ENCODE peak calls at places on chromosomes 12 and 14, in ten cellular contexts. A is spleen, J is left lung, P is GM06990, C is AG10803, R is choroid plexus epithelial cell, E is kidney epithelial cell, N is AG04450, O is cardiac fibroblast, I is AG04449. K is an unnamed sample.

GRCh38 chr12:569803-570236 is 93.4 kb downstream of the NINJ2 start:
- DNase-seq in J (peak; percentile 87), R (peak; percentile 84), O (peak; percentile 85), N (peak; percentile 48), A (peak; percentile 96), P (peak; percentile 76), C (peak; percentile 81), E (peak; percentile 16), I (no peak), K (peak; percentile 82)

GRCh38 chr12:94023879-94024278 is 124.5 kb upstream of the PLXNC1 start:
- DNase-seq in N (no peak), P (no peak), J (no peak), R (no peak), C (no peak), A (no peak), E (no peak), I (no peak), O (no peak), K (no peak)

GRCh38 chr12:26402648-26403047 is 207.3 kb downstream of the SSPN start:
- DNase-seq in P (no peak), I (no peak), E (peak; percentile 53), N (no peak), R (peak; percentile 2), A (no peak), C (no peak), O (peak; percentile 4), J (peak; percentile 37), K (peak; percentile 92)

GRCh38 chr12:127594351-127594970 is 672.5 kb upstream of the TMEM132C start:
- DNase-seq in O (no peak), N (no peak), A (no peak), C (no peak), R (no peak), J (no peak), E (no peak), P (no peak), I (no peak), K (no peak)

GRCh38 chr12:160858-161257 is 53.1 kb downstream of the SLC6A12 start:
- DNase-seq in A (no peak), O (no peak), I (no peak), R (no peak), N (no peak), C (no peak), E (no peak), P (no peak), J (no peak), K (no peak)

GRCh38 chr14:100504372-100505078 is 82.7 kb downstream of the BEGAIN start:
- DNase-seq in E (no peak), O (peak; percentile 58), P (no peak), J (no peak), C (no peak), A (no peak), I (no peak), N (no peak), R (peak; percentile 33), K (peak; percentile 33)

GRCh38 chr12:94101902-94102660 is 46.3 kb upstream of the PLXNC1 start:
- DNase-seq in P (peak; percentile 70), J (peak; percentile 83), R (peak; percentile 88), O (peak; percentile 91), I (no peak), C (peak; percentile 82), N (peak; percentile 73), E (no peak), A (peak; percentile 95), K (peak; percentile 85)

GRCh38 chr12:117574655-117575054 is 213.2 kb upstream of the NOS1 start:
- DNase-seq in P (no peak), C (no peak), A (no peak), I (no peak), N (no peak), E (no peak), R (no peak), J (no peak), O (no peak), K (no peak)

GRCh38 chr14:78519863-78520262 is 349.7 kb downstream of the NRXN3 start:
- DNase-seq in O (peak; percentile 25), J (no peak), P (no peak), N (no peak), A (no peak), C (no peak), E (no peak), I (no peak), R (peak; percentile 14), K (peak; percentile 50)

GRCh38 chr14:60184597-60185555 is 19.7 kb upstream of the DHRS7 start:
- DNase-seq in P (no peak), R (no peak), C (no peak), E (no peak), A (no peak), J (no peak), I (no peak), O (no peak), N (no peak), K (no peak)

GRCh38 chr14:35347323-35348043 is 55.3 kb downstream of the PSMA6 start:
- DNase-seq in A (no peak), N (no peak), J (no peak), P (no peak), I (no peak), R (no peak), E (no peak), C (no peak), O (no peak), K (no peak)

GRCh38 chr12:103140217-103140616 is 182.7 kb downstream of the ASCL1 start:
- DNase-seq in O (no peak), C (no peak), E (no peak), I (no peak), R (no peak), A (no peak), N (no peak), J (no peak), P (no peak), K (no peak)

GRCh38 chr12:6070472-6071257 is 53.8 kb downstream of the VWF start:
- DNase-seq in C (no peak), A (no peak), I (no peak), E (no peak), R (no peak), J (no peak), N (no peak), O (no peak), P (no peak), K (peak; percentile 84)

GRCh38 chr14:25122188-25122587 is 72.2 kb upstream of the STXBP6 start:
- DNase-seq in R (peak; percentile 23), E (no peak), O (peak; percentile 40), C (peak; percentile 74), J (no peak), N (no peak), I (no peak), P (no peak), A (no peak), K (no peak)

GRCh38 chr12:27931390-27931789 is 41.1 kb downstream of the PTHLH start:
- DNase-seq in R (peak; percentile 9), C (no peak), A (no peak), N (no peak), E (no peak), P (no peak), I (no peak), J (no peak), O (no peak), K (no peak)

GRCh38 chr12:21117995-21118394 is 13.0 kb upstream of the SLCO1B1 start:
- DNase-seq in N (no peak), C (no peak), A (no peak), E (no peak), P (no peak), O (no peak), J (no peak), R (no peak), I (no peak), K (no peak)

GRCh38 chr14:102140750-102141145 is 1.1 kb downstream of the WDR20 start:
- DNase-seq in N (no peak), E (no peak), O (no peak), P (no peak), J (no peak), A (no peak), C (peak; percentile 6), I (no peak), R (peak; percentile 8), K (no peak)

GRCh38 chr12:25187781-25188180 is 7.2 kb downstream of the DNAI7 start:
- DNase-seq in C (peak; percentile 92), A (no peak), O (peak; percentile 79), P (no peak), J (no peak), E (peak; percentile 67), I (peak; percentile 74), N (peak; percentile 76), R (peak; percentile 95), K (peak; percentile 80)
- TF ChIP-seq CTCF in C (no peak), A (no peak), O (no peak), P (no peak), J (no peak), E (no peak), I (no peak), N (no peak), R (no peak), K (no peak)

GRCh38 chr14:57657487-57657886 is 163.8 kb upstream of the CCDC198 start:
- DNase-seq in E (peak; percentile 21), I (no peak), A (no peak), R (no peak), J (no peak), C (peak; percentile 9), N (peak; percentile 0), O (peak; percentile 2), P (no peak), K (peak; percentile 63)
- H3K4me3 ChIP-seq in E (no peak overlapping the region), I (no peak overlapping the region), A (no peak overlapping the region), R (no peak overlapping the region), J (no peak overlapping the region), C (no peak overlapping the region), N (no peak overlapping the region), O (no peak overlapping the region), P (no peak overlapping the region), K (no peak overlapping the region)

GRCh38 chr12:92603741-92604432 is 98.9 kb upstream of the PLEKHG7 start:
- DNase-seq in O (peak; percentile 72), N (no peak), P (no peak), C (no peak), J (no peak), A (no peak), E (no peak), I (no peak), R (no peak), K (peak; percentile 69)
- TF ChIP-seq CTCF in O (peak; percentile 28), N (no peak), P (no peak), C (peak; percentile 2), J (no peak), A (no peak), E (no peak), I (no peak), R (peak; percentile 27), K (peak; percentile 21)

DNA sequence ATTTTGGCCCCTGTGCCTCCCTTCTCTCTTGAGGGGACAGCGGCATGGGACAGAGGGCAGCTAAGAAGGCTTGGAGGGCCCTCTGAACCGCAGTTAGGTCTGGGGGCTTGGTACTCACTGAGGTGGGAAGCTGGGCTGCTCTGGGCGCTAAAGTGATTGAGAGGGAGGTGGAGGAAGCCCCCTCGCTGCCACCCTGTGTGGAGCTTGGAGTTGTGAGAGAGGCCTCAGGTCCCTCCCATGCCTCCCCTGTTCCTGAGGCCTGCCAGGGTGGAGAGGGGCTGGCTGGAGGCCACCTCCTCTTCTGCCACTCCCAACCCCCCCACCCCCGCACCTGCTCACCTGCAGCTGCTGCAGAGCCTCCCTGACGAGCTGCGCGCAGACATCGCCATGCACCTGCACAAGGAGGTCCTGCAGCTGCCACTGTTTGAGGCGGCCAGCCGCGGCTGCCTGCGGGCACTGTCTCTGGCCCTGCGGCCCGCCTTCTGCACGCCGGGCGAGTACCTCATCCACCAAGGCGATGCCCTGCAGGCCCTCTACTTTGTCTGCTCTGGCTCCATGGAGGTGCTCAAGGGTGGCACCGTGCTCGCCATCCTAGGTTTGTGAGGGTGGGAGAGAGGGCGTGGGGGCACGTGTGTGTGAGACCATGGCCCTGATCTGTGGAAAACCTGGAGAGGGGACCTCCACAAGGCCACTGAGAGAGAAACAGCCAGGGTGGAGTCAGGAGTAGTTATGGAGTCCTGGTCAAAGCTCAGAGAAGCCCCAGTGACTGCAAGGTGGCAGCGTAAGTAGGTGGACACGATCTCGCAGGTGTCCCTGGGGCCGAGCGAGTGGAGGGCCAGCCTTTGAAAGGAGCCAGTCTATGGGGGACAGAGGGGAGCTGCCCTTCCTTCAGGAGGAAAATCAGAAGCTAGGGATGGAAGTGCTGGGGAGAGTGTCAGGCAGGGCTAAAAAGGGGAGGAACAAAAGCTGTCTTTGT is 11.2 kb downstream of the KCNH3 start:
- DNase-seq in E (no peak), C (no peak), I (no peak), A (no peak), R (no peak), N (no peak), P (no peak), J (no peak), O (no peak), K (no peak)
- H3K4me3 ChIP-seq in E (no peak overlapping the region), C (no peak overlapping the region), I (no peak overlapping the region), A (no peak overlapping the region), R (no peak overlapping the region), N (no peak overlapping the region), P (no peak overlapping the region), J (no peak overlapping the region), O (no peak overlapping the region), K (no peak overlapping the region)

K was measured in epithelial cell of esophagus.